ENCODE peak calls at places on chromosomes 6 and 20, in ten cellular contexts. Q is small intestine; N is PC-9; R is HCT116; G is mucosa of descending colon; D is ovary; K is effector memory CD4-positive, alpha-beta T cell; I is cardiac muscle cell; H is left lung; C is kidney. X is an unnamed sample. For H3K4me1, the result is how much of the 10 kb centered on the place peaks cover.

GRCh38 chr6:51514396-51515051 is 572.9 kb downstream of the PKHD1 start:
- DNase-seq in I (no peak), N (no peak), H (no peak), K (no peak), G (no peak), D (no peak), Q (no peak), C (no peak), R (no peak), X (no peak)

GRCh38 chr6:2765896-2766766 is 938 bp downstream of the WRNIP1 start:
- DNase-seq in D (peak), H (peak), C (peak), R (no peak), K (peak), N (no peak), I (peak), G (peak), Q (peak), X (no peak)

GRCh38 chr20:59273699-59274380 is 26.6 kb upstream of the EDN3 start:
- DNase-seq in D (no peak), C (no peak), R (no peak), H (no peak), N (no peak), I (no peak), G (no peak), K (no peak), Q (no peak), X (no peak)

GRCh38 chr6:132060591-132060990 is 109.4 kb upstream of the CCN2 start:
- DNase-seq in Q (peak), D (no peak), K (no peak), H (no peak), R (no peak), I (no peak), G (no peak), N (peak), C (no peak), X (no peak)

GRCh38 chr20:50478162-50479036 is 31.8 kb upstream of the PTPN1 start:
- DNase-seq in K (peak), R (peak), I (peak), G (peak), D (peak), N (no peak), Q (peak), C (peak), H (peak), X (peak)

GRCh38 chr6:156719720-156720563 is 57.2 kb upstream of the ARID1B start:
- DNase-seq in D (peak), H (peak), I (peak), C (peak), G (peak), N (peak), K (peak), R (peak), Q (peak), X (peak)

GRCh38 chr20:35699914-35700624 is 864 bp downstream of the ROMO1 start:
- DNase-seq in G (no peak), H (no peak), D (no peak), K (no peak), Q (peak), N (no peak), R (no peak), C (no peak), I (no peak), X (no peak)

GRCh38 chr20:63376283-63377250 is 15.4 kb upstream of the CHRNA4 start:
- DNase-seq in N (no peak), C (no peak), D (no peak), I (no peak), G (no peak), Q (no peak), R (no peak), H (peak), K (no peak), X (no peak)

GRCh38 chr6:140494321-140495085 is 1120.1 kb upstream of the CITED2 start:
- DNase-seq in H (no peak), K (no peak), D (no peak), N (no peak), C (no peak), R (no peak), I (no peak), Q (no peak), G (no peak), X (no peak)

GRCh38 chr6:158255280-158255973 is 56.8 kb upstream of the TULP4 start:
- DNase-seq in K (no peak), H (no peak), I (no peak), C (no peak), R (no peak), D (no peak), N (no peak), Q (no peak), G (no peak), X (no peak)

GRCh38 chr20:51062065-51062464 is 39.2 kb upstream of the KCNG1 start:
- DNase-seq in Q (no peak), R (no peak), I (no peak), N (no peak), H (no peak), G (no peak), C (no peak), D (no peak), K (no peak), X (no peak)

GRCh38 chr6:132527791-132528190 is 10.3 kb upstream of the TAAR9 start:
- DNase-seq in K (no peak), H (no peak), D (no peak), C (no peak), R (peak), Q (peak), N (no peak), I (no peak), G (no peak), X (no peak)

GRCh38 chr6:80477591-80478370 is 371.3 kb downstream of the BCKDHB start:
- DNase-seq in N (no peak), C (no peak), I (no peak), K (no peak), G (no peak), D (no peak), Q (peak), R (no peak), H (no peak), X (no peak)

GRCh38 chr6:17584241-17584803 is 15.8 kb upstream of the FAM8A1 start:
- DNase-seq in I (peak), Q (peak), N (no peak), G (peak), H (no peak), R (peak), C (no peak), K (no peak), D (no peak), X (no peak)

GRCh38 chr20:45088247-45088646 is 12.7 kb downstream of the KCNS1 start:
- DNase-seq in R (no peak), H (no peak), G (no peak), C (no peak), Q (no peak), I (no peak), D (no peak), K (no peak), N (peak), X (no peak)

GRCh38 chr6:148530394-148530923 is 187.8 kb downstream of the SASH1 start:
- DNase-seq in I (peak), R (no peak), K (no peak), D (no peak), G (no peak), H (no peak), Q (no peak), C (no peak), N (no peak), X (peak)

GRCh38 chr6:150266309-150266708 is 102.5 kb upstream of the IYD start:
- DNase-seq in C (no peak), D (no peak), I (no peak), H (no peak), G (no peak), Q (no peak), K (no peak), N (no peak), R (no peak), X (no peak)

GRCh38 chr20:43960231-43960630 is 45.6 kb downstream of the TOX2 start:
- DNase-seq in N (no peak), I (no peak), H (no peak), D (no peak), K (no peak), Q (no peak), R (no peak), C (no peak), G (no peak), X (no peak)
- H3K4me1 ChIP-seq in N (under half), I (under half), H (under half), D (under half), K (half or more), Q (under half), R (half or more), C (under half), G (under half), X (under half)

DNA sequence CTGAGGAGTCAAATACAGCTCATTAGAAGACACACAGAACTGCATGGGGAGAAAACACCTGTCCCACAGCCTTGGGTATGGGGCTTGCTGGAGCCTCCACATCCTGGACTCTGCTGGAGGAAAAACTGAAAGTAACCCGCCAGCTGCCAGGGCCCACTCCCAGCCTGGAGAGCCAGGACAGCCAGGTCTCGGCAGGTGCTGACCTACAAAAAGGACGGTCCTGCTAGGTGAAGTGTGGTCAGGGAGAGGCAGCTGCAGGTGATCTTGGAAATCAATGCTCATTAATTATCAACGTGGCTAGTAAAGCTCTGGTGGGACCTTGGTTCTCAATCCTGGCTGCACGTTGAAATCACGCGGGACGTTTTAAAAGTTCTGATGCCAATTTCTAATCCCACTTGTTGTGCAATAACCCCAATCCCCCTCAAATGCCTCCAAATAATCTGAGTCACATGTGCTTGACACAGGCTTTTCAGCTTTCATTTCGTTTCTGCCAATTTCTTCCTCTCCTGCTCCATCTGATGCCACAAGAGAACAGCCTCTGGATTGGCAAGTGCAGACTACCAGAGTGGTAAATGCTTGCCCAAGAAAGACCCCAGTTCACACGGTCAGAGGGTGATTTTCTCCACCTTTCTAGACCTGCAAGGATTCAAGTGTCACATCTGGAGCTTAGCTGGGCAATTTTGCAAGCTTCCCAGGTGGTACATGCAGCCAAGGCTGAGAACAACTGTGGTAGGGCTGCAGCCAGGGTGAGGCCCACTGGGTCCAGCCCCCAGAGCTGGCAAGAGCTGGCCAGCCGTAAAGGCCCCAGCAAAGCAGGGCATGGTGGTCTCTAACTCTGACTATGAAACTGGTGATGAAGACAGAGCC is 252.3 kb upstream of the QKI start:
- DNase-seq in R (no peak), H (no peak), G (no peak), Q (no peak), I (no peak), C (no peak), N (no peak), K (no peak), D (no peak), X (no peak)
- H3K4me1 ChIP-seq in R (under half), H (under half), G (under half), Q (under half), I (under half), C (under half), N (under half), K (under half), D (under half), X (under half)

GRCh38 chr6:105207524-105208269 is 27.9 kb upstream of the POPDC3 start:
- DNase-seq in N (peak), R (no peak), I (no peak), C (no peak), K (no peak), Q (no peak), H (no peak), G (no peak), D (no peak), X (no peak)
- H3K4me1 ChIP-seq in N (half or more), R (under half), I (under half), C (under half), K (under half), Q (under half), H (under half), G (under half), D (under half), X (under half)

GRCh38 chr6:15376900-15377487 is 131.1 kb downstream of the JARID2 start:
- DNase-seq in Q (no peak), R (no peak), H (no peak), I (no peak), D (no peak), K (no peak), G (no peak), N (no peak), C (no peak), X (no peak)

GRCh38 chr6:15375638-15376290 is 129.9 kb downstream of the JARID2 start:
- DNase-seq in N (no peak), Q (no peak), R (no peak), I (no peak), D (no peak), C (no peak), H (no peak), K (no peak), G (no peak), X (no peak)

GRCh38 chr6:15374119-15374518 is 128.2 kb downstream of the JARID2 start:
- DNase-seq in N (no peak), K (no peak), C (no peak), D (no peak), H (no peak), R (no peak), G (no peak), I (no peak), Q (peak), X (no peak)

GRCh38 chr6:15372932-15373331 is 127.1 kb downstream of the JARID2 start:
- DNase-seq in C (no peak), Q (no peak), H (no peak), G (no peak), R (no peak), K (no peak), D (no peak), N (no peak), I (no peak), X (no peak)

DNA sequence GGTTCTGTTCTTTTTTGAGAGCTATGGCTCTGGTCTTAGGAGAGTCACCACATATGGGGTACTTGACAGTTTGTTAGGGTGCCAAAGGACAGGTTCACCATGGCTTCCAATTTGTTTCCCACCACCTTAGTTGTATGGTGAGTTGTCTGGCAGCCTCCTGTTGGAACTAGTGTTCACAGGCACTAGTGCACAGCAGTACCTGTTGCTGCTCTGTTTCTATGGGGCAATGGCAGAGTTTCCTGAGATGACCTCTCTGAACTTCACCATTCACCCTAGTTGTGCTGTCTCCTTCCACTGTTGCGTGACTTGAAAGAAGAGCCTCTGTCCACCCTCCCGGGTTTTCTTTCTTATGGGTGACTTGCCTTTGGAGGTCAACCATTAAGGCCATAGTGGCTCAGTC is 129.1 kb downstream of the JARID2 start:
- DNase-seq in K (no peak), N (no peak), G (no peak), D (no peak), H (no peak), R (no peak), Q (no peak), I (no peak), C (no peak), X (no peak)
- H3K4me1 ChIP-seq in K (under half), N (under half), G (under half), D (under half), H (under half), R (under half), Q (under half), I (under half), C (under half), X (under half)

GRCh38 chr6:11011787-11012234 is 32.3 kb downstream of the ELOVL2 start:
- DNase-seq in G (no peak), I (peak), D (no peak), N (no peak), H (no peak), Q (no peak), R (peak), C (no peak), K (no peak), X (no peak)
- H3K4me1 ChIP-seq in G (under half), I (under half), D (under half), N (under half), H (under half), Q (under half), R (under half), C (under half), K (under half), X (under half)

DNA sequence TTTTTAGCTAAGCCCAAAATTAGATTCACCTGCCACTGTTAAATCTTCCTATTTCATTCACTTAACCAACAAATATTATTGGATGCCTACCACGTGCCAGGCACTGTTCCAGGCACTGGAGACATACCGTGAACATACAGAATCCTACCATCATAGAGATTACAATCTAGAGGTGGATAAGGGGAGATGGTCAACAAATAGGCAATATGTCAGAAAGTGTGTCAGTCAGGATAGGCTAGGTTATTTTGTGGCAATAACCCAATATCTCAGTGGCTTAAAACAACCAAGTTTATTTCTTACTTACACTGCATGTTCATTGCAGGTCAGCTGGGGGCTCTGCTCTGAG is 58.7 kb upstream of the REV3L start:
- DNase-seq in D (no peak), C (no peak), Q (no peak), H (no peak), K (no peak), G (no peak), R (no peak), N (no peak), I (no peak), X (no peak)
- H3K4me1 ChIP-seq in D (under half), C (under half), Q (under half), H (under half), K (under half), G (under half), R (under half), N (under half), I (under half), X (under half)